ENCODE peak calls at places on chromosomes 11 and 22, in ten cellular contexts. J is Peyer's patch; Z is activated T-helper 1 cell treated with anti-CD3 and anti-CD28 coated beads, Interleukin-12 subunit alpha, Interleukin-12 subunit beta, Interleukin-2, Interleukin-4 antibody, amounts not matched to agents 30 ng/mL and 10 ng/mL and 1 ng/mL, durations not matched to agents 14 hours and 24 hours and 36 hours; H is pons; X is NCI-H2029; D is T-helper 2 cell; U is stimulated activated CD4-positive, alpha-beta T cell treated with anti-CD3 and anti-CD28 coated beads, Interleukin-2, amount 100 ng/mL, for 48 hours; A is mucosa of descending colon; Q is nephron progenitor cell; B is foreskin fibroblast. T is an unnamed sample.

GRCh38 chr22:17910561-17911311 is 113.6 kb downstream of the MICAL3 start:
- DNase-seq in J (no peak), Z (no peak), H (peak), X (no peak), D (no peak), U (no peak), A (no peak), Q (peak), B (peak), T (peak)

GRCh38 chr22:29080061-29080975 is 7.5 kb downstream of the KREMEN1 start:
- DNase-seq in J (no peak), Z (no peak), H (no peak), X (no peak), D (no peak), U (no peak), A (no peak), Q (no peak), B (no peak), T (no peak)

GRCh38 chr11:126748097-126748756 is 252.3 kb downstream of the KIRREL3 start:
- DNase-seq in J (no peak), Z (no peak), H (no peak), X (no peak), D (no peak), U (no peak), A (no peak), Q (peak), B (no peak), T (no peak)

GRCh38 chr11:63769044-63769718 is 606 bp upstream of the ZFTA start:
- DNase-seq in J (no peak), Z (peak), H (no peak), X (no peak), D (peak), U (peak), A (peak), Q (peak), B (no peak), T (no peak)

GRCh38 chr11:19359425-19360000 is 118.8 kb upstream of the E2F8 start:
- DNase-seq in J (no peak), Z (no peak), H (no peak), X (no peak), D (no peak), U (no peak), A (no peak), Q (no peak), B (no peak), T (no peak)

GRCh38 chr11:43419460-43419859 is 60.7 kb downstream of the TTC17 start:
- DNase-seq in J (no peak), Z (peak), H (peak), X (peak), D (no peak), U (peak), A (no peak), Q (peak), B (peak), T (peak)

GRCh38 chr11:118602331-118602730 is 5.1 kb upstream of the PHLDB1 start:
- DNase-seq in J (no peak), Z (no peak), H (no peak), X (no peak), D (no peak), U (no peak), A (no peak), Q (no peak), B (no peak), T (no peak)

GRCh38 chr22:45678961-45679912 is 7.6 kb downstream of the ATXN10 start:
- DNase-seq in J (no peak), Z (no peak), H (no peak), X (no peak), D (no peak), U (no peak), A (no peak), Q (no peak), B (peak), T (no peak)

GRCh38 chr11:71505001-71505400 is 22.1 kb upstream of the KRTAP5-7 start:
- DNase-seq in J (no peak), Z (no peak), H (no peak), X (no peak), D (no peak), U (no peak), A (no peak), Q (no peak), B (no peak), T (no peak)

GRCh38 chr11:1237851-1238250 is 15.0 kb downstream of the MUC5B start:
- DNase-seq in J (no peak), Z (no peak), H (no peak), X (no peak), D (no peak), U (no peak), A (peak), Q (no peak), B (no peak), T (no peak)

GRCh38 chr22:36081023-36081431 is 52.4 kb upstream of the RBFOX2 start:
- DNase-seq in J (no peak), Z (no peak), H (no peak), X (no peak), D (no peak), U (no peak), A (peak), Q (no peak), B (peak), T (no peak)

GRCh38 chr11:35663408-35663702 is 780 bp downstream of the TRIM44 start:
- DNase-seq in J (no peak), Z (no peak), H (no peak), X (no peak), D (no peak), U (no peak), A (no peak), Q (no peak), B (no peak), T (no peak)

GRCh38 chr11:35082322-35083180 is 56.4 kb upstream of the CD44 start:
- DNase-seq in J (peak), Z (peak), H (peak), X (peak), D (peak), U (peak), A (peak), Q (peak), B (peak), T (no peak)

GRCh38 chr11:121048464-121049233 is 24.7 kb downstream of the TBCEL start:
- DNase-seq in J (no peak), Z (no peak), H (no peak), X (no peak), D (no peak), U (no peak), A (no peak), Q (no peak), B (no peak), T (no peak)

GRCh38 chr11:106395716-106396349 is 318.4 kb downstream of the AASDHPPT start:
- DNase-seq in J (no peak), Z (no peak), H (no peak), X (no peak), D (no peak), U (no peak), A (no peak), Q (no peak), B (no peak), T (no peak)

GRCh38 chr11:73761403-73761945 is 600 bp upstream of the RAB6A start:
- DNase-seq in J (no peak), Z (no peak), H (no peak), X (no peak), D (no peak), U (no peak), A (peak), Q (no peak), B (no peak), T (no peak)

GRCh38 chr11:2296913-2297622 is 4.7 kb downstream of the C11orf21 start:
- DNase-seq in J (no peak), Z (no peak), H (no peak), X (no peak), D (no peak), U (no peak), A (no peak), Q (peak), B (no peak), T (no peak)

GRCh38 chr11:9462172-9462799 is 1.5 kb downstream of the ZNF143 start:
- DNase-seq in J (no peak), Z (no peak), H (no peak), X (no peak), D (no peak), U (no peak), A (peak), Q (no peak), B (no peak), T (no peak)

GRCh38 chr22:29308791-29309262 is 2.4 kb downstream of the GAS2L1 start:
- DNase-seq in J (no peak), Z (no peak), H (no peak), X (no peak), D (no peak), U (no peak), A (peak), Q (no peak), B (peak), T (no peak)

GRCh38 chr11:43699879-43700278 is 19.3 kb downstream of the HSD17B12 start:
- DNase-seq in J (no peak), Z (no peak), H (no peak), X (no peak), D (no peak), U (no peak), A (no peak), Q (no peak), B (no peak), T (no peak)

GRCh38 chr11:84398017-84398626 is 1112.0 kb upstream of the CCDC90B start:
- DNase-seq in J (no peak), Z (no peak), H (peak), X (no peak), D (no peak), U (no peak), A (no peak), Q (no peak), B (no peak), T (peak)

GRCh38 chr11:115503083-115503885 is 931 bp downstream of the CADM1 start:
- DNase-seq in J (no peak), Z (no peak), H (peak), X (peak), D (no peak), U (no peak), A (peak), Q (peak), B (peak), T (peak)

GRCh38 chr11:122235615-122236014 is 119.6 kb upstream of the BLID start:
- DNase-seq in J (no peak), Z (no peak), H (no peak), X (no peak), D (no peak), U (no peak), A (no peak), Q (peak), B (peak), T (peak)

GRCh38 chr22:41780714-41781507 is 19.6 kb upstream of the CCDC134 start:
- DNase-seq in J (peak), Z (peak), H (peak), X (no peak), D (peak), U (peak), A (peak), Q (no peak), B (no peak), T (no peak)

GRCh38 chr22:24706050-24706449 is 68.5 kb downstream of the PIWIL3 start:
- DNase-seq in J (no peak), Z (no peak), H (no peak), X (no peak), D (no peak), U (no peak), A (no peak), Q (peak), B (no peak), T (no peak)

GRCh38 chr11:95791385-95792033 is 1.2 kb downstream of the CEP57 start:
- DNase-seq in J (no peak), Z (no peak), H (no peak), X (no peak), D (no peak), U (no peak), A (no peak), Q (no peak), B (no peak), T (no peak)

GRCh38 chr11:45860764-45861510 is 13.7 kb downstream of the CRY2 start:
- DNase-seq in J (no peak), Z (no peak), H (no peak), X (no peak), D (no peak), U (no peak), A (no peak), Q (no peak), B (no peak), T (no peak)

GRCh38 chr11:75668508-75669297 is at the start of gene MAP6:
- DNase-seq in J (no peak), Z (peak), H (peak), X (no peak), D (no peak), U (peak), A (no peak), Q (peak), B (peak), T (peak)

GRCh38 chr22:21937041-21937820 is 15.4 kb downstream of the PPM1F start:
- DNase-seq in J (no peak), Z (no peak), H (peak), X (no peak), D (no peak), U (no peak), A (peak), Q (no peak), B (no peak), T (no peak)

GRCh38 chr11:95134491-95134890 is 44.8 kb downstream of the ENDOD1 start:
- DNase-seq in J (no peak), Z (no peak), H (peak), X (no peak), D (no peak), U (no peak), A (no peak), Q (no peak), B (peak), T (peak)